ENCODE peak calls at places on chromosomes 6 and 20, in nine cellular contexts. C, T, S, A, I, P, D, E and H are unnamed samples.

GRCh38 chr6:73704260-73704659 is 8.3 kb downstream of the CD109 start:
- DNase-seq in C (no peak), T (peak; percentile 76), S (no peak), A (no peak), I (no peak), P (peak; percentile 95), D (no peak), E (peak; percentile 23), H (peak; percentile 97)

GRCh38 chr20:58224974-58225373 is 3.5 kb downstream of the ANKRD60 start:
- DNase-seq in C (no peak), T (no peak), S (peak; percentile 11), A (no peak), I (no peak), P (no peak), D (no peak), E (no peak), H (peak; percentile 32)

GRCh38 chr6:150881911-150882481 is 16.5 kb downstream of the MTHFD1L start:
- DNase-seq in C (no peak), T (peak; percentile 71), S (peak; percentile 82), A (no peak), I (no peak), P (peak; percentile 99), D (peak; percentile 46), E (peak; percentile 28), H (peak; percentile 97)

GRCh38 chr6:71545905-71546304 is 257.3 kb downstream of the OGFRL1 start:
- DNase-seq in C (no peak), T (no peak), S (no peak), A (no peak), I (no peak), P (no peak), D (no peak), E (no peak), H (no peak)

GRCh38 chr6:170147832-170148708 is 142.8 kb downstream of the DLL1 start:
- DNase-seq in C (no peak), T (no peak), S (peak; percentile 58), A (no peak), I (peak; percentile 46), P (no peak), D (no peak), E (no peak), H (no peak)

GRCh38 chr6:121333196-121333595 is 1.1 kb downstream of the TBC1D32 start:
- DNase-seq in C (no peak), T (no peak), S (no peak), A (no peak), I (no peak), P (no peak), D (no peak), E (no peak), H (no peak)

GRCh38 chr20:17966432-17967312 is 1.9 kb downstream of the SNX5 start:
- DNase-seq in C (no peak), T (peak; percentile 46), S (no peak), A (no peak), I (no peak), P (peak; percentile 25), D (no peak), E (no peak), H (peak; percentile 51)

GRCh38 chr6:16243055-16243454 is 4.7 kb downstream of the GMPR start:
- DNase-seq in C (no peak), T (no peak), S (no peak), A (no peak), I (no peak), P (peak; percentile 71), D (no peak), E (peak; percentile 48), H (peak; percentile 42)

GRCh38 chr6:42260424-42260888 is 42.8 kb upstream of the MRPS10 start:
- DNase-seq in C (no peak), T (peak; percentile 20), S (no peak), A (no peak), I (no peak), P (no peak), D (peak; percentile 21), E (no peak), H (no peak)

GRCh38 chr6:126716012-126716411 is 376.1 kb downstream of the CENPW start:
- DNase-seq in C (no peak), T (no peak), S (no peak), A (no peak), I (no peak), P (no peak), D (no peak), E (no peak), H (peak; percentile 72)

GRCh38 chr6:105433723-105434122 is 30.8 kb upstream of the PREP start:
- DNase-seq in C (no peak), T (no peak), S (no peak), A (no peak), I (no peak), P (no peak), D (no peak), E (no peak), H (no peak)

GRCh38 chr6:52286798-52287432 is 2.4 kb upstream of the MCM3 start:
- DNase-seq in C (no peak), T (peak; percentile 76), S (peak; percentile 77), A (peak; percentile 78), I (peak; percentile 36), P (peak; percentile 75), D (no peak), E (peak; percentile 85), H (peak; percentile 65)

GRCh38 chr6:81241717-81242116 is 510.8 kb downstream of the TENT5A start:
- DNase-seq in C (no peak), T (peak; percentile 70), S (peak; percentile 43), A (no peak), I (no peak), P (no peak), D (peak; percentile 14), E (no peak), H (peak; percentile 81)

GRCh38 chr6:21083708-21084107 is 509.8 kb upstream of the SOX4 start:
- DNase-seq in C (no peak), T (no peak), S (no peak), A (no peak), I (no peak), P (no peak), D (no peak), E (no peak), H (no peak)

GRCh38 chr6:145086197-145086596 is 649.1 kb downstream of the EPM2A start:
- DNase-seq in C (no peak), T (no peak), S (no peak), A (no peak), I (no peak), P (peak; percentile 59), D (no peak), E (peak; percentile 7), H (peak; percentile 53)

GRCh38 chr20:6818033-6818808 is 50.7 kb downstream of the BMP2 start:
- DNase-seq in C (no peak), T (no peak), S (peak; percentile 11), A (no peak), I (no peak), P (peak; percentile 7), D (no peak), E (no peak), H (no peak)

GRCh38 chr20:6814945-6815344 is 47.5 kb downstream of the BMP2 start:
- DNase-seq in C (no peak), T (no peak), S (no peak), A (no peak), I (no peak), P (no peak), D (no peak), E (no peak), H (no peak)

GRCh38 chr20:6824401-6824800 is 56.9 kb downstream of the BMP2 start:
- DNase-seq in C (no peak), T (no peak), S (no peak), A (no peak), I (no peak), P (no peak), D (no peak), E (no peak), H (no peak)

DNA sequence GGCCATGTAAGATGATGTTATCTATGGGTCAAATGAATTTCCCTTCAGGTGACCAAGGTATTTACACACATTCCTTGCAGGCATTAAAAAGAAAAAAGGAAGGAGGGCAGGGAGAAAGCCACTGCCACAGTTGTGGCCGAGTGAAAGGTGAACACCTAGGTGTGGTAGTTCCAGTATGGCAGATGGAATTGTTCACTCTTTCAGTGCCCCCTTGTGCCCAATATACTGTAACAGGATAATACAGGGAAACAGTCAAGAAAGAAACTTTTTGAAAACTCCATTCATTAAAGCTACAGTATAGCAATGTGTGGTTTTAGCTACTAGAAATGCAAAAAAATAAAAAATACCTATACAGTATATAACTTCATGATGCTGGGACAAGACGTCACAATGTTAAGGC is 52.1 kb downstream of the BMP2 start:
- DNase-seq in C (no peak), T (peak; percentile 28), S (no peak), A (no peak), I (no peak), P (no peak), D (no peak), E (no peak), H (no peak)
- TF ChIP-seq CTCF in C (no peak), T (peak; percentile 35), S (peak; percentile 25), A (peak; percentile 39), I (no peak), P (peak; percentile 14), D (peak; percentile 31), E (no peak), H (peak; percentile 19)

GRCh38 chr6:90584636-90585255 is 2.1 kb downstream of the MAP3K7 start:
- DNase-seq in C (no peak), T (no peak), S (no peak), A (no peak), I (no peak), P (no peak), D (no peak), E (no peak), H (peak; percentile 24)
- H3K4me3 ChIP-seq in C (peak overlapping the region; percentile 65), T (peak overlapping the region; percentile 9), S (peak overlapping the region; percentile 99), A (no peak overlapping the region), I (no peak overlapping the region), P (peak overlapping the region; percentile 3), D (no peak overlapping the region), E (no peak overlapping the region), H (peak overlapping the region; percentile 67)

DNA sequence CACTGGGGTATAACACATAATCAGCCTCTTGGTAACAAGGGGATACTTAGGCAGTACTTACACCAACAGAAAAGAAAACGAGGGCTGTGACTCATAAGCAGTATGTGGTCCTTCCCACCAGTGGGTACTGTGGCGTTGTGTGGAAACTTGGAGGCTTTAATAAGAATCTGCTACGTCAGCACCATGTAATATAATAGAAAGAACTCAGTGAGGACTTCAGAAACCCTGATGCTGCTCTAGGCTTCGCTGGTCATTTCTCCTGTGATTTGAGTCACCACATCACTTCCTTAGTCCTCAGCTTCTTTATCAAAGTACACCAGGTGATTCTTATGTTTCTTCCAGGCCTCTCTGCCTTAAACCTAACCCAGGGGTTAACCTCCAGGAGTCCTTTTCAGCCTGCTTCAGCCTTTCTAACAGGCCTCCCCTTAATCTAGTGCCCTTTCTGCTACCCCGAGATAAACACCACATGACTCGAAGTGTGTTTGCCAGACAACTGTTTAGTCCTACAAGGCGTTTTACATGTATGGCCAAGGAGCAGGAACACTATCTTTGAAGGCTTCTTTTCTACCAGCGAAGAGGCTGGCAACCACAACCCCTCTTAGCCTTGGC is 68.5 kb downstream of the FYN start:
- DNase-seq in C (peak; percentile 66), T (peak; percentile 71), S (no peak), A (no peak), I (peak; percentile 55), P (peak; percentile 87), D (no peak), E (no peak), H (peak; percentile 81)
- TF ChIP-seq CTCF in C (peak; percentile 19), T (peak; percentile 18), S (no peak), A (no peak), I (peak; percentile 53), P (peak; percentile 45), D (no peak), E (peak; percentile 30), H (peak; percentile 42)

DNA sequence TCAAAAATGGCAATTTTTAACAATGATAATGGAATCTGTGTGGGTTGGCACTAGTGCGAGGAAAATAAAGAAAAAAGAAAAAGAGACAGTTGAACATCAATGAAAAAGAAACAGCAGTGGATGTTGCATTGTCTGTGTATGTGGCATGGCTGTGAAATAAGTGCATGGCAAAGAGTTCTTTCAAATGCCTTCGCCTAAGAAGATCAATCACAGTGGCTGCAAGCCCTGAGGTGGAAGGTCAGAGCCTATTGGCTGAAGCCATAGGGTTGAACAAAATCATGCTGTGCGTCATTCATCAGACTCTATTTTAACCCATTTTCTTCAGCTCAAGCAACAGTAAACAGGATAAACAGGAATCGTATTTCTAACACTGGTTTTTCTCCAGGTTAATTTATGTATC is 955.7 kb upstream of the EYS start:
- DNase-seq in C (no peak), T (no peak), S (peak; percentile 77), A (no peak), I (no peak), P (no peak), D (no peak), E (no peak), H (no peak)
- H3K4me3 ChIP-seq in C (no peak overlapping the region), T (no peak overlapping the region), S (peak overlapping the region; percentile 30), A (no peak overlapping the region), I (no peak overlapping the region), P (no peak overlapping the region), D (no peak overlapping the region), E (no peak overlapping the region), H (no peak overlapping the region)